ENCODE peak calls at places on chromosomes 11 and 22, in eight cellular contexts. F, V, K, T, C, S, J and H are unnamed samples. For H3K36me3, the result is how much of the 10 kb centered on the place peaks cover.

GRCh38 chr11:46675288-46675851 is 25.0 kb downstream of the ARHGAP1 start:
- DNase-seq in K (peak), T (peak), S (peak), C (peak), J (no peak), V (peak), F (peak), H (no peak)

GRCh38 chr11:58061813-58062212 is 31.1 kb downstream of the OR6Q1 start:
- DNase-seq in T (peak), V (no peak), F (no peak), K (no peak), C (peak), J (no peak), S (no peak), H (no peak)

GRCh38 chr11:12692238-12693074 is 18.2 kb downstream of the TEAD1 start:
- DNase-seq in K (peak), C (peak), T (peak), V (peak), F (peak), S (peak), J (peak), H (peak)

GRCh38 chr22:39519681-39520053 is 695 bp upstream of the ATF4 start:
- DNase-seq in F (peak), T (no peak), J (peak), V (peak), S (no peak), C (peak), K (peak), H (peak)

GRCh38 chr22:38843201-38843715 is 570 bp downstream of the NPTXR start:
- DNase-seq in T (no peak), V (peak), K (no peak), S (no peak), J (peak), F (peak), C (peak), H (peak)

GRCh38 chr11:2268911-2269600 is 1.3 kb downstream of the ASCL2 start:
- DNase-seq in F (peak), V (no peak), T (no peak), K (peak), J (peak), C (peak), S (peak), H (peak)

GRCh38 chr11:46296520-46297448 is 19.3 kb downstream of the CREB3L1 start:
- DNase-seq in V (peak), K (peak), F (no peak), C (peak), S (no peak), T (no peak), J (peak), H (peak)

GRCh38 chr11:119100246-119100959 is 1.2 kb downstream of the DPAGT1 start:
- DNase-seq in T (no peak), S (no peak), K (no peak), V (no peak), F (no peak), J (no peak), C (peak), H (no peak)

GRCh38 chr11:35588627-35589026 is 29.6 kb upstream of the FJX1 start:
- DNase-seq in K (no peak), T (peak), V (no peak), J (no peak), F (no peak), S (no peak), C (peak), H (no peak)

GRCh38 chr22:22397292-22397870 is 111.2 kb downstream of the ZNF280B start:
- DNase-seq in V (peak), J (peak), T (no peak), C (peak), S (peak), K (peak), F (no peak), H (peak)

GRCh38 chr22:22395230-22395629 is 113.3 kb downstream of the ZNF280B start:
- DNase-seq in V (no peak), T (no peak), K (no peak), F (no peak), S (peak), C (no peak), J (no peak), H (no peak)

GRCh38 chr22:22396741-22397291 is 111.7 kb downstream of the ZNF280B start:
- DNase-seq in S (no peak), K (no peak), F (no peak), J (no peak), T (no peak), V (no peak), C (no peak), H (no peak)

GRCh38 chr22:22392131-22392530 is 116.4 kb downstream of the ZNF280B start:
- DNase-seq in F (no peak), V (no peak), C (no peak), K (no peak), T (no peak), S (no peak), J (no peak), H (no peak)

GRCh38 chr22:22394589-22394988 is 114.0 kb downstream of the ZNF280B start:
- DNase-seq in F (no peak), K (no peak), S (no peak), J (no peak), C (no peak), V (no peak), T (no peak), H (no peak)
- TF ChIP-seq CTCF in F (no peak), K (no peak), S (no peak), J (no peak), C (no peak), V (no peak), T (no peak), H (no peak)

GRCh38 chr11:114771172-114771571 is 92.8 kb downstream of the NXPE2 start:
- DNase-seq in F (no peak), C (no peak), T (no peak), J (no peak), V (no peak), S (no peak), K (no peak), H (no peak)

GRCh38 chr11:114776956-114777355 is 98.6 kb downstream of the NXPE2 start:
- DNase-seq in T (no peak), F (no peak), V (no peak), S (no peak), J (no peak), C (no peak), K (no peak), H (no peak)

GRCh38 chr11:114775849-114776621 is 97.7 kb downstream of the NXPE2 start:
- DNase-seq in C (no peak), V (no peak), S (no peak), T (no peak), J (peak), F (no peak), K (peak), H (peak)

GRCh38 chr11:114774599-114775365 is 96.5 kb downstream of the NXPE2 start:
- DNase-seq in C (peak), K (peak), F (peak), S (no peak), V (no peak), J (peak), T (no peak), H (peak)

DNA sequence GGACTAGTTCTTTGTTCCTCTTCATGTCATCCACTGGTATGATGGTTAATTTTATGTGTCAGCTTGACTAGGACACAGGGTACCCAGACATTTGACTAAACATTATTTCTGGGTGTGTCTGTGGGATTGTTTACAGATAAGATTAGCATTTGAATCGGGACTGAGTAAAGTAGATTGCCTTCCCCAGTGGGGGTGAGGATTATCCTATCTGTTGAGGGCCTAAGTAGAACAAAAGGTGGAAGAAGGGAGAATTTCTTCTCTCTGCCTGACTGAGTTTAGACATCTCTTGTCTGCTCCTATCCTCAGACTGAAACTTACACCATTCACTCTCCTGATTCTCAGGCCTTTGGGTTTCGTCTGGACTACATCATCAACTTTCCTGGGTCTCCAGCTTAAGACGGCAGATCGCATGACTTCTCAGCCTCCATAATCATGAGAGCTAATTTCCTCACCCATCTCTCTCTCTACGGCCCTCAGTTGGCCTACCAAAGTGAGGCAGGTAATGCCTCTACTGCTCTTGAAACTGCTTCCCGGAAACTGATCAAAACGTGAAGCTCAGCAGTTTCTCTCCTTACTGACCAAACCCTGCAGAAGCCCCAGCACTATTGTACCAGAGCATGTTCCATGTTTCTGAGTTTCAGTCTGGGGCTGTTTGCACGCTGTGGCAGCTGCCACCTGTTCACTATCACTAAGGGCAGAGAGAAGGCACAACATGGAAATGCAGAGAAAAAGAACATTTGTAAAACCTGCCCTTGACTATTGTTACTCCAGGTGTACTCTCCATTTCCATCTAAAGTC is 95.4 kb downstream of the NXPE2 start:
- DNase-seq in S (no peak), T (no peak), J (no peak), C (no peak), F (no peak), V (no peak), K (no peak), H (peak)
- H3K4me3 ChIP-seq in S (no peak), T (no peak), J (no peak), C (no peak), F (no peak), V (no peak), K (no peak), H (no peak)

GRCh38 chr11:99200720-99201119 is 180.0 kb downstream of the CNTN5 start:
- DNase-seq in K (no peak), C (no peak), S (no peak), T (no peak), F (no peak), J (no peak), V (no peak), H (no peak)
- H3K36me3 ChIP-seq in K (under half), C (under half), S (under half), T (under half), F (under half), J (under half), V (under half), H (under half)

GRCh38 chr11:80107415-80107814 is 666.6 kb upstream of the TENM4 start:
- DNase-seq in V (no peak), S (no peak), K (no peak), F (no peak), C (no peak), J (no peak), T (no peak), H (no peak)
- TF ChIP-seq CTCF in V (no peak), S (no peak), K (no peak), F (no peak), C (peak), J (no peak), T (no peak), H (no peak)